ENCODE peak calls at places on chromosomes 7 and 10, in ten cellular contexts. One of them, this sample, is unnamed.
A peak's percentile ranks its signal among the peaks of the same experiment; 100 is the strongest.

GRCh38 chr7:76428868-76429805 is 4.4 kb downstream of the ZP3 start:
- DNase-seq in cardiac fibroblast: peak; percentile 61
- DNase-seq in WERI-Rb-1: peak; percentile 53
- DNase-seq in germinal center: no peak
- DNase-seq in NCI-H526 treated with DMSO at 0.1 percent for 48 hours: no peak
- DNase-seq in amygdala: no peak
- DNase-seq in CD8-positive, alpha-beta T cell: no peak
- DNase-seq in astrocyte: no peak
- DNase-seq in Daoy: peak; percentile 71
- DNase-seq in RPMI7951: peak; percentile 66
- DNase-seq in this sample: no peak

GRCh38 chr10:72194949-72195348 is 20.9 kb upstream of the ANAPC16 start:
- DNase-seq in cardiac fibroblast: no peak
- DNase-seq in WERI-Rb-1: no peak
- DNase-seq in germinal center: no peak
- DNase-seq in NCI-H526 treated with DMSO at 0.1 percent for 48 hours: no peak
- DNase-seq in amygdala: no peak
- DNase-seq in CD8-positive, alpha-beta T cell: no peak
- DNase-seq in astrocyte: no peak
- DNase-seq in Daoy: no peak
- DNase-seq in RPMI7951: no peak
- DNase-seq in this sample: no peak

GRCh38 chr10:67784584-67784983 is 53.4 kb downstream of the DNAJC12 start:
- DNase-seq in cardiac fibroblast: peak; percentile 64
- DNase-seq in WERI-Rb-1: no peak
- DNase-seq in germinal center: no peak
- DNase-seq in NCI-H526 treated with DMSO at 0.1 percent for 48 hours: no peak
- DNase-seq in amygdala: no peak
- DNase-seq in CD8-positive, alpha-beta T cell: no peak
- DNase-seq in astrocyte: no peak
- DNase-seq in Daoy: no peak
- DNase-seq in RPMI7951: no peak
- DNase-seq in this sample: no peak

GRCh38 chr10:46558411-46559185 is 2.1 kb upstream of the GPRIN2 start:
- DNase-seq in cardiac fibroblast: no peak
- DNase-seq in WERI-Rb-1: peak; percentile 4
- DNase-seq in germinal center: no peak
- DNase-seq in NCI-H526 treated with DMSO at 0.1 percent for 48 hours: peak; percentile 7
- DNase-seq in amygdala: no peak
- DNase-seq in CD8-positive, alpha-beta T cell: peak; percentile 10
- DNase-seq in astrocyte: no peak
- DNase-seq in Daoy: no peak
- DNase-seq in RPMI7951: no peak
- DNase-seq in this sample: no peak

GRCh38 chr7:27992092-27992491 is 188.5 kb downstream of the JAZF1 start:
- DNase-seq in cardiac fibroblast: no peak
- DNase-seq in WERI-Rb-1: no peak
- DNase-seq in germinal center: no peak
- DNase-seq in NCI-H526 treated with DMSO at 0.1 percent for 48 hours: no peak
- DNase-seq in amygdala: no peak
- DNase-seq in CD8-positive, alpha-beta T cell: no peak
- DNase-seq in astrocyte: peak; percentile 62
- DNase-seq in Daoy: no peak
- DNase-seq in RPMI7951: peak; percentile 18
- DNase-seq in this sample: no peak

GRCh38 chr10:33034931-33035330 is 76.9 kb upstream of the ITGB1 start:
- DNase-seq in cardiac fibroblast: no peak
- DNase-seq in WERI-Rb-1: no peak
- DNase-seq in germinal center: no peak
- DNase-seq in NCI-H526 treated with DMSO at 0.1 percent for 48 hours: no peak
- DNase-seq in amygdala: no peak
- DNase-seq in CD8-positive, alpha-beta T cell: no peak
- DNase-seq in astrocyte: no peak
- DNase-seq in Daoy: no peak
- DNase-seq in RPMI7951: no peak
- DNase-seq in this sample: no peak

GRCh38 chr7:95824586-95824985 is 52.2 kb downstream of the DYNC1I1 start:
- DNase-seq in cardiac fibroblast: no peak
- DNase-seq in WERI-Rb-1: no peak
- DNase-seq in germinal center: no peak
- DNase-seq in NCI-H526 treated with DMSO at 0.1 percent for 48 hours: peak; percentile 84
- DNase-seq in amygdala: no peak
- DNase-seq in CD8-positive, alpha-beta T cell: no peak
- DNase-seq in astrocyte: no peak
- DNase-seq in Daoy: no peak
- DNase-seq in RPMI7951: no peak
- DNase-seq in this sample: no peak

GRCh38 chr7:102856036-102856435 is 56.8 kb upstream of the LRRC17 start:
- DNase-seq in cardiac fibroblast: no peak
- DNase-seq in WERI-Rb-1: no peak
- DNase-seq in germinal center: no peak
- DNase-seq in NCI-H526 treated with DMSO at 0.1 percent for 48 hours: no peak
- DNase-seq in amygdala: no peak
- DNase-seq in CD8-positive, alpha-beta T cell: no peak
- DNase-seq in astrocyte: no peak
- DNase-seq in Daoy: no peak
- DNase-seq in RPMI7951: no peak
- DNase-seq in this sample: no peak

GRCh38 chr7:41977165-41977651 is 259.8 kb downstream of the GLI3 start:
- DNase-seq in cardiac fibroblast: peak; percentile 82
- DNase-seq in WERI-Rb-1: peak; percentile 10
- DNase-seq in germinal center: no peak
- DNase-seq in NCI-H526 treated with DMSO at 0.1 percent for 48 hours: peak; percentile 0
- DNase-seq in amygdala: no peak
- DNase-seq in CD8-positive, alpha-beta T cell: no peak
- DNase-seq in astrocyte: peak; percentile 49
- DNase-seq in Daoy: peak; percentile 62
- DNase-seq in RPMI7951: peak; percentile 73
- DNase-seq in this sample: no peak

GRCh38 chr7:608361-608760 is 88.7 kb upstream of the PDGFA start:
- DNase-seq in cardiac fibroblast: no peak
- DNase-seq in WERI-Rb-1: no peak
- DNase-seq in germinal center: no peak
- DNase-seq in NCI-H526 treated with DMSO at 0.1 percent for 48 hours: no peak
- DNase-seq in amygdala: no peak
- DNase-seq in CD8-positive, alpha-beta T cell: no peak
- DNase-seq in astrocyte: no peak
- DNase-seq in Daoy: no peak
- DNase-seq in RPMI7951: no peak
- DNase-seq in this sample: peak; percentile 2

GRCh38 chr7:55481126-55481525 is 91.2 kb downstream of the VOPP1 start:
- DNase-seq in cardiac fibroblast: no peak
- DNase-seq in WERI-Rb-1: no peak
- DNase-seq in germinal center: no peak
- DNase-seq in NCI-H526 treated with DMSO at 0.1 percent for 48 hours: no peak
- DNase-seq in amygdala: no peak
- DNase-seq in CD8-positive, alpha-beta T cell: peak; percentile 7
- DNase-seq in astrocyte: no peak
- DNase-seq in Daoy: no peak
- DNase-seq in RPMI7951: no peak
- DNase-seq in this sample: no peak

GRCh38 chr7:47143344-47143743 is 438.6 kb downstream of the TNS3 start:
- DNase-seq in cardiac fibroblast: peak; percentile 64
- DNase-seq in WERI-Rb-1: no peak
- DNase-seq in germinal center: no peak
- DNase-seq in NCI-H526 treated with DMSO at 0.1 percent for 48 hours: no peak
- DNase-seq in amygdala: no peak
- DNase-seq in CD8-positive, alpha-beta T cell: no peak
- DNase-seq in astrocyte: peak; percentile 79
- DNase-seq in Daoy: no peak
- DNase-seq in RPMI7951: peak; percentile 19
- DNase-seq in this sample: no peak

GRCh38 chr7:85125679-85126078 is 61.2 kb downstream of the SEMA3D start:
- DNase-seq in cardiac fibroblast: no peak
- DNase-seq in WERI-Rb-1: no peak
- DNase-seq in germinal center: no peak
- DNase-seq in NCI-H526 treated with DMSO at 0.1 percent for 48 hours: no peak
- DNase-seq in amygdala: no peak
- DNase-seq in CD8-positive, alpha-beta T cell: no peak
- DNase-seq in astrocyte: no peak
- DNase-seq in Daoy: no peak
- DNase-seq in RPMI7951: peak; percentile 48
- DNase-seq in this sample: no peak

GRCh38 chr7:19932549-19933249 is 159.3 kb upstream of the TMEM196 start:
- DNase-seq in cardiac fibroblast: no peak
- DNase-seq in WERI-Rb-1: peak; percentile 62
- DNase-seq in germinal center: no peak
- DNase-seq in NCI-H526 treated with DMSO at 0.1 percent for 48 hours: no peak
- DNase-seq in amygdala: no peak
- DNase-seq in CD8-positive, alpha-beta T cell: no peak
- DNase-seq in astrocyte: no peak
- DNase-seq in Daoy: no peak
- DNase-seq in RPMI7951: no peak
- DNase-seq in this sample: no peak

GRCh38 chr10:61464461-61465215 is 11.5 kb upstream of the TMEM26 start:
- DNase-seq in cardiac fibroblast: peak; percentile 44
- DNase-seq in WERI-Rb-1: no peak
- DNase-seq in germinal center: no peak
- DNase-seq in NCI-H526 treated with DMSO at 0.1 percent for 48 hours: no peak
- DNase-seq in amygdala: no peak
- DNase-seq in CD8-positive, alpha-beta T cell: no peak
- DNase-seq in astrocyte: peak; percentile 85
- DNase-seq in Daoy: peak; percentile 31
- DNase-seq in RPMI7951: no peak
- DNase-seq in this sample: no peak

GRCh38 chr7:128381161-128381821 is 19.8 kb upstream of the PRRT4 start:
- DNase-seq in cardiac fibroblast: no peak
- DNase-seq in WERI-Rb-1: peak; percentile 55
- DNase-seq in germinal center: peak; percentile 53
- DNase-seq in NCI-H526 treated with DMSO at 0.1 percent for 48 hours: no peak
- DNase-seq in amygdala: no peak
- DNase-seq in CD8-positive, alpha-beta T cell: no peak
- DNase-seq in astrocyte: no peak
- DNase-seq in Daoy: peak; percentile 47
- DNase-seq in RPMI7951: no peak
- DNase-seq in this sample: peak; percentile 61

GRCh38 chr7:107115762-107116540 is 52.9 kb upstream of the HBP1 start:
- DNase-seq in cardiac fibroblast: no peak
- DNase-seq in WERI-Rb-1: no peak
- DNase-seq in germinal center: no peak
- DNase-seq in NCI-H526 treated with DMSO at 0.1 percent for 48 hours: no peak
- DNase-seq in amygdala: no peak
- DNase-seq in CD8-positive, alpha-beta T cell: no peak
- DNase-seq in astrocyte: no peak
- DNase-seq in Daoy: no peak
- DNase-seq in RPMI7951: no peak
- DNase-seq in this sample: no peak

GRCh38 chr10:119643306-119644214 is 7.6 kb upstream of the BAG3 start:
- DNase-seq in cardiac fibroblast: no peak
- DNase-seq in WERI-Rb-1: peak; percentile 52
- DNase-seq in germinal center: no peak
- DNase-seq in NCI-H526 treated with DMSO at 0.1 percent for 48 hours: no peak
- DNase-seq in amygdala: no peak
- DNase-seq in CD8-positive, alpha-beta T cell: no peak
- DNase-seq in astrocyte: peak; percentile 47
- DNase-seq in Daoy: no peak
- DNase-seq in RPMI7951: no peak
- DNase-seq in this sample: no peak

GRCh38 chr10:132270721-132271457 is 36.9 kb downstream of the STK32C start:
- DNase-seq in cardiac fibroblast: no peak
- DNase-seq in WERI-Rb-1: no peak
- DNase-seq in germinal center: no peak
- DNase-seq in NCI-H526 treated with DMSO at 0.1 percent for 48 hours: no peak
- DNase-seq in amygdala: no peak
- DNase-seq in CD8-positive, alpha-beta T cell: no peak
- DNase-seq in astrocyte: no peak
- DNase-seq in Daoy: no peak
- DNase-seq in RPMI7951: no peak
- DNase-seq in this sample: no peak

GRCh38 chr7:135714534-135715009 is 13.4 kb downstream of the SLC13A4 start:
- DNase-seq in cardiac fibroblast: peak; percentile 58
- DNase-seq in WERI-Rb-1: no peak
- DNase-seq in germinal center: no peak
- DNase-seq in NCI-H526 treated with DMSO at 0.1 percent for 48 hours: no peak
- DNase-seq in amygdala: no peak
- DNase-seq in CD8-positive, alpha-beta T cell: no peak
- DNase-seq in astrocyte: peak; percentile 52
- DNase-seq in Daoy: peak; percentile 79
- DNase-seq in RPMI7951: peak; percentile 98
- DNase-seq in this sample: peak; percentile 41

GRCh38 chr10:83959330-83959729 is 180.0 kb upstream of the GHITM start:
- DNase-seq in cardiac fibroblast: no peak
- DNase-seq in WERI-Rb-1: no peak
- DNase-seq in germinal center: no peak
- DNase-seq in NCI-H526 treated with DMSO at 0.1 percent for 48 hours: no peak
- DNase-seq in amygdala: no peak
- DNase-seq in CD8-positive, alpha-beta T cell: no peak
- DNase-seq in astrocyte: no peak
- DNase-seq in Daoy: no peak
- DNase-seq in RPMI7951: no peak
- DNase-seq in this sample: no peak

GRCh38 chr10:69872326-69872725 is 70.6 kb downstream of the COL13A1 start:
- DNase-seq in cardiac fibroblast: no peak
- DNase-seq in WERI-Rb-1: no peak
- DNase-seq in germinal center: no peak
- DNase-seq in NCI-H526 treated with DMSO at 0.1 percent for 48 hours: no peak
- DNase-seq in amygdala: no peak
- DNase-seq in CD8-positive, alpha-beta T cell: no peak
- DNase-seq in astrocyte: no peak
- DNase-seq in Daoy: no peak
- DNase-seq in RPMI7951: no peak
- DNase-seq in this sample: no peak

GRCh38 chr10:126009590-126009989 is 113.2 kb downstream of the FANK1 start:
- DNase-seq in cardiac fibroblast: no peak
- DNase-seq in WERI-Rb-1: no peak
- DNase-seq in germinal center: no peak
- DNase-seq in NCI-H526 treated with DMSO at 0.1 percent for 48 hours: no peak
- DNase-seq in amygdala: no peak
- DNase-seq in CD8-positive, alpha-beta T cell: no peak
- DNase-seq in astrocyte: no peak
- DNase-seq in Daoy: no peak
- DNase-seq in RPMI7951: no peak
- DNase-seq in this sample: no peak

This sample was measured in glutamatergic neuron.